ENCODE peak calls at places on chromosome 18, in eight cellular contexts. P is SJSA1, B is K562, C is right atrium auricular region, R is adrenal gland, Q is GM23338, U is WERI-Rb-1, D is dorsolateral prefrontal cortex. E is an unnamed sample.
A peak's percentile ranks its signal among the peaks of the same experiment; 100 is the strongest.

GRCh38 chr18:55833543-55833942 is 245.6 kb upstream of the TCF4 start:
- DNase-seq in B (no peak), C (no peak), P (peak; percentile 89), U (no peak), R (no peak), D (no peak), Q (no peak), E (no peak)

GRCh38 chr18:55318864-55319516 is 269.0 kb downstream of the TCF4 start:
- DNase-seq in R (no peak), U (no peak), Q (no peak), P (peak; percentile 47), B (no peak), D (no peak), C (no peak), E (no peak)

GRCh38 chr18:49656098-49656591 is 94.3 kb downstream of the LIPG start:
- DNase-seq in R (no peak), Q (no peak), C (no peak), U (peak; percentile 29), P (peak; percentile 87), D (no peak), B (no peak), E (no peak)

GRCh38 chr18:24413148-24413547 is 13.3 kb upstream of the IMPACT start:
- DNase-seq in P (no peak), Q (peak; percentile 75), U (peak; percentile 46), B (no peak), D (no peak), R (no peak), C (no peak), E (no peak)

GRCh38 chr18:44682181-44682870 is 1.6 kb downstream of the SETBP1 start:
- DNase-seq in U (no peak), B (no peak), Q (peak; percentile 68), C (no peak), P (peak; percentile 25), D (no peak), R (no peak), E (no peak)

GRCh38 chr18:21955757-21956652 is 213.4 kb upstream of the GATA6 start:
- DNase-seq in P (peak; percentile 38), U (peak; percentile 71), B (peak; percentile 88), Q (peak; percentile 83), R (peak; percentile 83), D (peak; percentile 78), C (peak; percentile 86), E (peak; percentile 70)

GRCh38 chr18:28974504-28974903 is 797.6 kb upstream of the CDH2 start:
- DNase-seq in D (no peak), R (no peak), P (no peak), U (no peak), Q (no peak), B (no peak), C (no peak), E (no peak)

GRCh38 chr18:22345733-22346132 is 72.0 kb downstream of the CTAGE1 start:
- DNase-seq in P (peak; percentile 10), B (no peak), U (no peak), Q (no peak), R (peak; percentile 81), C (no peak), D (no peak), E (no peak)

GRCh38 chr18:1092228-1092627 is 187.6 kb downstream of the ADCYAP1 start:
- DNase-seq in P (no peak), R (no peak), B (peak; percentile 16), D (no peak), C (no peak), Q (peak; percentile 75), U (no peak), E (no peak)

GRCh38 chr18:28158083-28158581 is 18.8 kb downstream of the CDH2 start:
- DNase-seq in C (no peak), P (no peak), D (no peak), Q (no peak), B (no peak), U (no peak), R (peak; percentile 35), E (no peak)

GRCh38 chr18:79953921-79954651 is 2.6 kb upstream of the SLC66A2 start:
- DNase-seq in R (peak; percentile 12), C (no peak), P (no peak), B (no peak), D (peak; percentile 20), Q (no peak), U (no peak), E (no peak)
- H3K27me3 ChIP-seq in R (no peaks in the 10 kb centered on the region), C (no peaks in the 10 kb centered on the region), P (no peaks in the 10 kb centered on the region), B (no peaks in the 10 kb centered on the region), D (no peaks in the 10 kb centered on the region), Q (peaks cover 87% of the 10 kb centered on the region), U (no peaks in the 10 kb centered on the region), E (no peaks in the 10 kb centered on the region)

GRCh38 chr18:77250926-77251729 is 1.5 kb downstream of the GALR1 start:
- DNase-seq in R (no peak), P (no peak), D (peak; percentile 44), Q (peak; percentile 74), B (no peak), U (no peak), C (no peak), E (no peak)
- H3K27me3 ChIP-seq in R (peaks cover 31% of the 10 kb centered on the region), P (peaks cover 42% of the 10 kb centered on the region), D (peaks cover 41% of the 10 kb centered on the region), Q (peaks cover 73% of the 10 kb centered on the region), B (no peaks in the 10 kb centered on the region), U (peaks cover 20% of the 10 kb centered on the region), C (peaks cover 22% of the 10 kb centered on the region), E (peaks cover 22% of the 10 kb centered on the region)

DNA sequence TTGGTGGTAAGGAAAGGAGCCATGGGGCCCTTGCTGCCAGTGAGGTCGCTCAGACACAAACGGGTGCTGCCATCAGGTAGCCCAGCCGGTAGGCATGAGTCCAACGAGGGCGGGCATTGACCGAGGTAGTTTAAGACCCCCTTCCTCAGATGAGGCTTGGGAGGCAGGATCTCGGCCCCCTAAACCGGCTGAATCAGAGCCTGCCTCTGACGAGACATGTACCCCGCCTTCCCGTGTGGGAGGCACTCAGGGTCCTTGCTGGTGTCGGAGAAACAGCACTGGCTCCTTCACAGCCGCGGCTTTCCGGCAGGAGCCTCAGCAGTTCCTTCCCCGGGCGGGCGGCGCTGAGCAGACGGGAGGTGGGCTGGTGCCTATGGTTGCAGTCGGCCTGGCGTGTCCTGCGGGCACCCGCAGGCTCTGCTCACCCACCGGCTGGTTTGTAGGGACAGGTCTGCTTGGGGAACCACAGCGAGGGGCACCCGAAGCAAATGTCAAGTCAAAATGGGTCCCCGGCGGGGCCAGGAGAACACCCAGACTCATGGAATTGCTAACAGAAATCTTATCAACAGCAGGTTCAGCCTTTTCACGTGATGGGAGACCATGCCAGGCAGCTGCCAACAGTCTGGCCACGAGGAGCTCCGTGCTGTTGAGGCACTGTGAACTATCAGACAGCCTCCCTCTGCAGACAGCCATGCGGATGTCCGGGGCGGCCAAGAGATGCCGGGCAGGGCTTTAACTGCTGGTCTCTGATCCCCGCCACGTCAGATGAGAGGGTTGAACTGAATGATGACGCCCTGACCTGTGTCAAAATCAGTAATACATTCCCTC is 2.8 kb downstream of the KCNG2 start:
- DNase-seq in P (no peak), Q (no peak), U (no peak), D (peak; percentile 38), B (no peak), C (no peak), R (no peak), E (no peak)
- H3K27me3 ChIP-seq in P (peaks cover 31% of the 10 kb centered on the region), Q (peaks cover 45% of the 10 kb centered on the region), U (peaks cover 3% of the 10 kb centered on the region), D (peaks cover 40% of the 10 kb centered on the region), B (peaks cover 6% of the 10 kb centered on the region), C (peaks cover 12% of the 10 kb centered on the region), R (peaks cover 36% of the 10 kb centered on the region), E (peaks cover 15% of the 10 kb centered on the region)

GRCh38 chr18:40698129-40698528 is 1256.9 kb upstream of the PIK3C3 start:
- DNase-seq in C (no peak), R (no peak), B (no peak), Q (no peak), U (no peak), D (no peak), P (no peak), E (no peak)
- H3K27me3 ChIP-seq in C (no peaks in the 10 kb centered on the region), R (no peaks in the 10 kb centered on the region), B (no peaks in the 10 kb centered on the region), Q (no peaks in the 10 kb centered on the region), U (no peaks in the 10 kb centered on the region), D (no peaks in the 10 kb centered on the region), P (no peaks in the 10 kb centered on the region), E (no peaks in the 10 kb centered on the region)

DNA sequence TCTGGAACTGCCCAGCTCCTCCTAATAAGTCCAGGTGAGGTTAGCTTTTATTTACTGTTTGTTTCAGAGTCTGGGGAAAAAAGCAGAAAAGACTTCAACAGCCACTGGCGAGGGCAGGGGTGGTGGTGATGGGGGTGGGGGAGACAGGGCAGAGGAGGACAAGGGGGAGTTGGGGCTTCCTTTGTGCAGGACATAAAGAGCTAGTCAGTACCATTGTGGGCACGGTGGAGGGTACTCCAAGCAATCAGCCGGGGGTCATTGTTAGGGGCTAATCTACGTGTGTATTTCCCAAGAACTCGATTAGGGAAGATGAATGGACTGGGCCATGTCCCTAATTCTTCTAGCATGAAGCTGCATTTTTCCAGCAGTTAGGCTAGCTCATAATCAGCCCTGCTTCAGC is 2.8 kb upstream of the RAX start:
- DNase-seq in U (peak; percentile 53), P (no peak), R (no peak), Q (peak; percentile 53), B (no peak), D (no peak), C (no peak), E (no peak)
- H3K27me3 ChIP-seq in U (no peaks in the 10 kb centered on the region), P (peaks cover 88% of the 10 kb centered on the region), R (peaks cover 69% of the 10 kb centered on the region), Q (peaks cover 100% of the 10 kb centered on the region), B (peaks cover 2% of the 10 kb centered on the region), D (peaks cover 68% of the 10 kb centered on the region), C (peaks cover 40% of the 10 kb centered on the region), E (peaks cover 42% of the 10 kb centered on the region)

GRCh38 chr18:37492952-37493351 is 72.6 kb downstream of the CELF4 start:
- DNase-seq in Q (no peak), R (no peak), U (no peak), C (no peak), P (no peak), D (no peak), B (no peak), E (no peak)

GRCh38 chr18:37487400-37487831 is 78.2 kb downstream of the CELF4 start:
- DNase-seq in U (no peak), D (no peak), R (peak; percentile 51), C (no peak), Q (no peak), B (no peak), P (no peak), E (no peak)

GRCh38 chr18:37489011-37489410 is 76.6 kb downstream of the CELF4 start:
- DNase-seq in U (peak; percentile 71), C (no peak), Q (no peak), P (no peak), R (no peak), D (no peak), B (no peak), E (no peak)

GRCh38 chr18:37491526-37491925 is 74.1 kb downstream of the CELF4 start:
- DNase-seq in B (no peak), D (no peak), Q (no peak), P (no peak), R (no peak), U (no peak), C (no peak), E (no peak)

DNA sequence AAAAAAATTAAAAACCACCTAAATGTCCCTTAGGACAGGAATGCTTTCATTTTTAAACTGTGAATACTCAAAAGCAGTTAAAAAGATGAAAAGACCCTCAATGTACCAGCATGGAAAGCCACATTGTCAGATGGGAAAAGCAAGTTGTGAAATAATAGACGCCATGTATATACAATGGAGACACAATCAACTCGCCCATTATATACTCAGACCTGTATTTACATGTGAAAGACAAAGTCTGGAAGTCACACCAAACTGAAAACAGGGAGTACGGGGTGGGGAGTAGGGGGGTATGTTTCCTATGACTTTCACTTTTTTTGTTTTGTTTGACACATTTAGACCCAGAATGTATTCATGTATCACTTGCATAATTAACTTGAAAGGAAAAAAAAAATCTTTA is 75.6 kb downstream of the CELF4 start:
- DNase-seq in U (no peak), D (no peak), R (no peak), Q (no peak), P (no peak), B (no peak), C (no peak), E (no peak)
- H3K27me3 ChIP-seq in U (no peaks in the 10 kb centered on the region), D (no peaks in the 10 kb centered on the region), R (no peaks in the 10 kb centered on the region), Q (peaks cover 37% of the 10 kb centered on the region), P (peaks cover 13% of the 10 kb centered on the region), B (no peaks in the 10 kb centered on the region), C (no peaks in the 10 kb centered on the region), E (peaks cover 19% of the 10 kb centered on the region)